ENCODE peak calls at places on chromosomes 11 and 22, in eight cellular contexts. W is stimulated activated CD4-positive, alpha-beta T cell treated with anti-CD3 and anti-CD28 coated beads, Interleukin-12 subunit alpha, Interleukin-12 subunit beta, amount 100 ng/mL, for 24 hours; E is lower leg skin; P is DMS153; Q is left lobe of liver; S is amniotic stem cell; N is iris pigment epithelial cell; Z is small intestine. F is an unnamed sample.

GRCh38 chr11:17259931-17260499 is 16.5 kb upstream of the NUCB2 start:
- DNase-seq in W (no peak), E (no peak), P (no peak), Q (no peak), S (no peak), N (peak; percentile 8), Z (no peak), F (no peak)

GRCh38 chr22:39343259-39344045 is 6.3 kb upstream of the SYNGR1 start:
- DNase-seq in W (peak; percentile 21), E (peak; percentile 55), P (peak; percentile 21), Q (peak; percentile 73), S (peak; percentile 63), N (peak; percentile 63), Z (peak; percentile 73), F (peak; percentile 67)

GRCh38 chr11:3853935-3854659 is 1.4 kb upstream of the STIM1 start:
- DNase-seq in W (peak; percentile 45), E (peak; percentile 82), P (peak; percentile 26), Q (no peak), S (no peak), N (no peak), Z (peak; percentile 54), F (no peak)

GRCh38 chr11:6498121-6498520 is 1.0 kb downstream of the DNHD1 start:
- DNase-seq in W (no peak), E (no peak), P (no peak), Q (no peak), S (no peak), N (peak; percentile 67), Z (no peak), F (no peak)

GRCh38 chr11:45185228-45185729 is 38.8 kb downstream of the PRDM11 start:
- DNase-seq in W (no peak), E (no peak), P (no peak), Q (no peak), S (no peak), N (no peak), Z (no peak), F (no peak)

GRCh38 chr22:20565079-20565734 is 57.8 kb downstream of the MED15 start:
- DNase-seq in W (no peak), E (no peak), P (no peak), Q (no peak), S (no peak), N (peak; percentile 35), Z (no peak), F (no peak)

GRCh38 chr22:37244922-37245722 is 1.1 kb upstream of the RAC2 start:
- DNase-seq in W (no peak), E (no peak), P (no peak), Q (no peak), S (no peak), N (no peak), Z (no peak), F (no peak)

GRCh38 chr11:73931039-73931645 is 19.7 kb upstream of the DNAJB13 start:
- DNase-seq in W (no peak), E (no peak), P (peak; percentile 21), Q (no peak), S (no peak), N (peak; percentile 88), Z (peak; percentile 81), F (peak; percentile 57)